ENCODE peak calls at places on chromosomes 6 and 20, in nine cellular contexts. One of them, this sample, is unnamed.

GRCh38 chr6:68468244-68468884 is 166.7 kb upstream of the ADGRB3 start:
- DNase-seq in body of pancreas: no peak
- DNase-seq in HCT116: no peak
- DNase-seq in lower lobe of right lung: no peak
- DNase-seq in brain microvascular endothelial cell: no peak
- DNase-seq in OCI-LY7: peak
- DNase-seq in neural progenitor cell: no peak
- DNase-seq in IMR-90: no peak
- DNase-seq in adrenal gland: no peak
- DNase-seq in this sample: no peak

GRCh38 chr20:1429143-1429728 is 36.4 kb upstream of the FKBP1A start:
- DNase-seq in adrenal gland: no peak
- DNase-seq in HCT116: no peak
- DNase-seq in neural progenitor cell: no peak
- DNase-seq in OCI-LY7: no peak
- DNase-seq in brain microvascular endothelial cell: no peak
- DNase-seq in IMR-90: no peak
- DNase-seq in body of pancreas: no peak
- DNase-seq in lower lobe of right lung: no peak
- DNase-seq in this sample: no peak

GRCh38 chr20:57884956-57885355 is 175.1 kb upstream of the PMEPA1 start:
- DNase-seq in neural progenitor cell: no peak
- DNase-seq in IMR-90: no peak
- DNase-seq in brain microvascular endothelial cell: no peak
- DNase-seq in HCT116: no peak
- DNase-seq in body of pancreas: no peak
- DNase-seq in OCI-LY7: no peak
- DNase-seq in lower lobe of right lung: no peak
- DNase-seq in adrenal gland: no peak
- DNase-seq in this sample: peak

GRCh38 chr6:107800564-107801164 is 23.4 kb downstream of the SCML4 start:
- DNase-seq in body of pancreas: no peak
- DNase-seq in IMR-90: no peak
- DNase-seq in lower lobe of right lung: no peak
- DNase-seq in HCT116: no peak
- DNase-seq in OCI-LY7: no peak
- DNase-seq in neural progenitor cell: no peak
- DNase-seq in adrenal gland: no peak
- DNase-seq in brain microvascular endothelial cell: no peak
- DNase-seq in this sample: no peak

GRCh38 chr6:162443101-162443500 is 284.5 kb downstream of the PRKN start:
- DNase-seq in IMR-90: no peak
- DNase-seq in neural progenitor cell: no peak
- DNase-seq in brain microvascular endothelial cell: no peak
- DNase-seq in HCT116: no peak
- DNase-seq in lower lobe of right lung: no peak
- DNase-seq in adrenal gland: no peak
- DNase-seq in body of pancreas: peak
- DNase-seq in OCI-LY7: no peak
- DNase-seq in this sample: no peak

GRCh38 chr6:136696238-136696637 is 96.0 kb downstream of the MAP3K5 start:
- DNase-seq in brain microvascular endothelial cell: no peak
- DNase-seq in IMR-90: peak
- DNase-seq in adrenal gland: peak
- DNase-seq in neural progenitor cell: no peak
- DNase-seq in body of pancreas: peak
- DNase-seq in HCT116: no peak
- DNase-seq in lower lobe of right lung: no peak
- DNase-seq in OCI-LY7: no peak
- DNase-seq in this sample: no peak

GRCh38 chr6:110813813-110814487 is 1.3 kb downstream of the CDK19 start:
- DNase-seq in brain microvascular endothelial cell: no peak
- DNase-seq in OCI-LY7: peak
- DNase-seq in lower lobe of right lung: no peak
- DNase-seq in HCT116: no peak
- DNase-seq in adrenal gland: no peak
- DNase-seq in IMR-90: no peak
- DNase-seq in body of pancreas: no peak
- DNase-seq in neural progenitor cell: peak
- DNase-seq in this sample: no peak

GRCh38 chr20:24118781-24119175 is 130.2 kb upstream of the GGTLC1 start:
- DNase-seq in body of pancreas: no peak
- DNase-seq in lower lobe of right lung: no peak
- DNase-seq in OCI-LY7: no peak
- DNase-seq in HCT116: no peak
- DNase-seq in neural progenitor cell: no peak
- DNase-seq in IMR-90: no peak
- DNase-seq in brain microvascular endothelial cell: no peak
- DNase-seq in adrenal gland: peak
- DNase-seq in this sample: peak

GRCh38 chr20:21562656-21563055 is 48.8 kb upstream of the NKX2-2 start:
- DNase-seq in IMR-90: no peak
- DNase-seq in HCT116: no peak
- DNase-seq in neural progenitor cell: no peak
- DNase-seq in adrenal gland: no peak
- DNase-seq in body of pancreas: no peak
- DNase-seq in lower lobe of right lung: no peak
- DNase-seq in OCI-LY7: peak
- DNase-seq in brain microvascular endothelial cell: no peak
- DNase-seq in this sample: no peak

GRCh38 chr6:55511124-55511820 is 67.7 kb downstream of the HMGCLL1 start:
- DNase-seq in brain microvascular endothelial cell: no peak
- DNase-seq in lower lobe of right lung: no peak
- DNase-seq in IMR-90: no peak
- DNase-seq in HCT116: no peak
- DNase-seq in adrenal gland: no peak
- DNase-seq in body of pancreas: no peak
- DNase-seq in neural progenitor cell: no peak
- DNase-seq in OCI-LY7: no peak
- DNase-seq in this sample: no peak

GRCh38 chr6:55512904-55513303 is 66.1 kb downstream of the HMGCLL1 start:
- DNase-seq in IMR-90: no peak
- DNase-seq in neural progenitor cell: no peak
- DNase-seq in OCI-LY7: no peak
- DNase-seq in HCT116: no peak
- DNase-seq in adrenal gland: no peak
- DNase-seq in brain microvascular endothelial cell: no peak
- DNase-seq in lower lobe of right lung: no peak
- DNase-seq in body of pancreas: no peak
- DNase-seq in this sample: no peak
- TF ChIP-seq CTCF in IMR-90: no peak
- TF ChIP-seq CTCF in neural progenitor cell: peak
- TF ChIP-seq CTCF in OCI-LY7: peak
- TF ChIP-seq CTCF in HCT116: peak
- TF ChIP-seq CTCF in adrenal gland: no peak
- TF ChIP-seq CTCF in brain microvascular endothelial cell: no peak
- TF ChIP-seq CTCF in lower lobe of right lung: no peak
- TF ChIP-seq CTCF in body of pancreas: no peak
- TF ChIP-seq CTCF in this sample: no peak

DNA sequence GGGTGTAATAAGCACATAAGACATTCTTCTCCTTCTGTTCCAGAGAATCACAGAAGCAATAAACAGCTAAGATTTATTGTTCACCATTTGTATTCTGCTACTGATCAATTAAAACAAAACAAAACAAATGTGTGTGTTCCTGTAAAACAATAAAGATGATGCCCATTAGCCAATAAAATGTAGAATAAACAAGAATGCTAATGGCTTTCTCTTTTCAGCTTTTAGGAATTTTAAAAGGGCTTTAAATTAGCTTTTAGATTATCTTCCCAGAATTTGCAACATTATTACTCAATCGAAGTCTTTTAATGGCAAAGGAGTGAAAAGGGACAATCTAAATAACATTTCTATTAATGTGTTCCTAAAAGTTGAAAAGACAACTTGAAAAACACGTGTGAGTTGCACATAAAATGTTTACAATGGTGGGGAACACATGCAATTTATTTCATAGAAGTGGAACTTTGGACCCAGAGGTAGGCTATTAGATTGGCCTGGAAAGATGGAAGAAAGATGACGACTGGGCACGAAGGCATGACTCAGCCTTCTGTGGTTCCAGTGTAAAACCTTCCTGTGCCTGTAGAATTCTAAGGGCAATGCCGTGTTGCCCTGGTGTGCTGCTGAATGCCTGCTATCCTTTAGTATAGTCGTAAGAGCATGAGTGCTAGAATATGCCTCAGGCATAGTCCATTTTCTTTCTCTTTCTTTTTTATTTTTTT is 29.0 kb upstream of the DEK start:
- DNase-seq in brain microvascular endothelial cell: peak
- DNase-seq in body of pancreas: no peak
- DNase-seq in neural progenitor cell: no peak
- DNase-seq in HCT116: no peak
- DNase-seq in OCI-LY7: no peak
- DNase-seq in IMR-90: peak
- DNase-seq in lower lobe of right lung: no peak
- DNase-seq in adrenal gland: no peak
- DNase-seq in this sample: no peak
- H3K4me3 ChIP-seq in brain microvascular endothelial cell: no peak
- H3K4me3 ChIP-seq in body of pancreas: no peak
- H3K4me3 ChIP-seq in neural progenitor cell: no peak
- H3K4me3 ChIP-seq in HCT116: no peak
- H3K4me3 ChIP-seq in OCI-LY7: no peak
- H3K4me3 ChIP-seq in IMR-90: no peak
- H3K4me3 ChIP-seq in lower lobe of right lung: no peak
- H3K4me3 ChIP-seq in adrenal gland: no peak
- H3K4me3 ChIP-seq in this sample: no peak

GRCh38 chr6:34527751-34528670 is 28.1 kb downstream of the SPDEF start:
- DNase-seq in IMR-90: no peak
- DNase-seq in adrenal gland: no peak
- DNase-seq in HCT116: no peak
- DNase-seq in OCI-LY7: no peak
- DNase-seq in neural progenitor cell: no peak
- DNase-seq in body of pancreas: no peak
- DNase-seq in lower lobe of right lung: peak
- DNase-seq in brain microvascular endothelial cell: no peak
- DNase-seq in this sample: no peak
- H3K27ac ChIP-seq in IMR-90: no peak
- H3K27ac ChIP-seq in adrenal gland: no peak
- H3K27ac ChIP-seq in HCT116: no peak
- H3K27ac ChIP-seq in OCI-LY7: no peak
- H3K27ac ChIP-seq in neural progenitor cell: no peak
- H3K27ac ChIP-seq in body of pancreas: no peak
- H3K27ac ChIP-seq in lower lobe of right lung: no peak
- H3K27ac ChIP-seq in brain microvascular endothelial cell: no peak
- H3K27ac ChIP-seq in this sample: no peak

GRCh38 chr6:82783587-82784253 is 281.9 kb downstream of the UBE3D start:
- DNase-seq in adrenal gland: no peak
- DNase-seq in lower lobe of right lung: no peak
- DNase-seq in body of pancreas: no peak
- DNase-seq in HCT116: no peak
- DNase-seq in brain microvascular endothelial cell: no peak
- DNase-seq in OCI-LY7: no peak
- DNase-seq in neural progenitor cell: peak
- DNase-seq in IMR-90: no peak
- DNase-seq in this sample: no peak
- TF ChIP-seq CTCF in adrenal gland: no peak
- TF ChIP-seq CTCF in lower lobe of right lung: no peak
- TF ChIP-seq CTCF in body of pancreas: no peak
- TF ChIP-seq CTCF in HCT116: peak
- TF ChIP-seq CTCF in brain microvascular endothelial cell: peak
- TF ChIP-seq CTCF in OCI-LY7: peak
- TF ChIP-seq CTCF in neural progenitor cell: peak
- TF ChIP-seq CTCF in IMR-90: no peak
- TF ChIP-seq CTCF in this sample: no peak

DNA sequence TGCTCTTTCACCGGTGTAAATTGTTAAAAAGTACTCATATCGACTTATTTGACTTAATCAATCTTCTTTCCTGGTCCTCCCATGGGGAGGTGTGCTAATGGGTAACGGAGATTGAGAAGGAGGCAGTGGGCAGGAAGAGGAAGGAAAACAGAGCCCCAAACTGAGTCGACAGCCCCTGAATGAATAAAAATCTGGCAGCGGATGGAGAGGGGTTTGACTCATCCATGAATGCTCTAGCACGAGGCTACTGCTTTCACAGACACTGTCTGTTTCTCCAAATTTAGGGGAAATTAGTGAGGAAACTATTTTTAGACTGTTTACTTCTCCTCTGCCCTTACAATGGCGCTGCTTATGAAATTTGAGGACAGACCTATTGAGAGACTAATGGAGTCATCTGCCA is 142.2 kb upstream of the ATXN1 start:
- DNase-seq in lower lobe of right lung: no peak
- DNase-seq in neural progenitor cell: no peak
- DNase-seq in brain microvascular endothelial cell: peak
- DNase-seq in OCI-LY7: no peak
- DNase-seq in adrenal gland: no peak
- DNase-seq in IMR-90: peak
- DNase-seq in HCT116: no peak
- DNase-seq in body of pancreas: no peak
- DNase-seq in this sample: no peak
- H3K4me3 ChIP-seq in lower lobe of right lung: no peak
- H3K4me3 ChIP-seq in neural progenitor cell: no peak
- H3K4me3 ChIP-seq in brain microvascular endothelial cell: no peak
- H3K4me3 ChIP-seq in OCI-LY7: no peak
- H3K4me3 ChIP-seq in adrenal gland: no peak
- H3K4me3 ChIP-seq in IMR-90: no peak
- H3K4me3 ChIP-seq in HCT116: no peak
- H3K4me3 ChIP-seq in body of pancreas: no peak
- H3K4me3 ChIP-seq in this sample: no peak